ENCODE peak calls at places on chromosomes 5 and 9, in seven cellular contexts. L is spleen; F is stimulated activated CD8-positive, alpha-beta memory T cell treated with anti-CD3 and anti-CD28 coated beads, Interleukin-4, amount 100 ng/mL, for 1 hour; U is mesendoderm; I is NCI-H774; M is GM10248; S is neural progenitor cell. E is an unnamed sample.

GRCh38 chr5:171355302-171355724 is 32.3 kb upstream of the NPM1 start:
- DNase-seq in L (peak; percentile 4), F (no peak), U (no peak), I (no peak), M (peak; percentile 60), S (no peak), E (no peak)

GRCh38 chr9:133792721-133793470 is 54.7 kb upstream of the SARDH start:
- DNase-seq in L (peak; percentile 91), F (no peak), U (peak; percentile 47), I (no peak), M (peak; percentile 89), S (peak; percentile 85), E (peak; percentile 40)

GRCh38 chr9:21657966-21658667 is 144.3 kb upstream of the MTAP start:
- DNase-seq in L (no peak), F (no peak), U (no peak), I (no peak), M (no peak), S (no peak), E (no peak)

GRCh38 chr9:73129941-73130695 is 21.5 kb upstream of the ANXA1 start:
- DNase-seq in L (no peak), F (no peak), U (no peak), I (no peak), M (no peak), S (peak; percentile 74), E (no peak)

GRCh38 chr5:151092750-151093149 is 11.9 kb upstream of the TNIP1 start:
- DNase-seq in L (no peak), F (no peak), U (no peak), I (no peak), M (no peak), S (no peak), E (peak; percentile 88)

GRCh38 chr5:73619606-73620334 is 6.2 kb upstream of the ARHGEF28 start:
- DNase-seq in L (no peak), F (no peak), U (no peak), I (no peak), M (no peak), S (no peak), E (no peak)

GRCh38 chr5:71786337-71787060 is 67.4 kb downstream of the CARTPT start:
- DNase-seq in L (no peak), F (no peak), U (no peak), I (no peak), M (no peak), S (peak; percentile 15), E (no peak)

GRCh38 chr5:88808153-88808552 is 74.8 kb downstream of the MEF2C start:
- DNase-seq in L (no peak), F (no peak), U (no peak), I (no peak), M (no peak), S (no peak), E (no peak)

GRCh38 chr5:78964889-78965288 is 20.2 kb downstream of the ARSB start:
- DNase-seq in L (no peak), F (no peak), U (peak; percentile 74), I (peak; percentile 66), M (peak; percentile 44), S (peak; percentile 55), E (peak; percentile 70)

GRCh38 chr5:94508421-94509148 is 109.8 kb downstream of the KIAA0825 start:
- DNase-seq in L (no peak), F (no peak), U (no peak), I (peak; percentile 10), M (no peak), S (no peak), E (no peak)

GRCh38 chr5:144024085-144024484 is 146.4 kb downstream of the YIPF5 start:
- DNase-seq in L (no peak), F (no peak), U (no peak), I (no peak), M (no peak), S (no peak), E (no peak)

GRCh38 chr9:131854334-131854733 is 114.5 kb upstream of the RAPGEF1 start:
- DNase-seq in L (no peak), F (no peak), U (no peak), I (no peak), M (no peak), S (no peak), E (no peak)

GRCh38 chr5:2946315-2946714 is 194.8 kb upstream of the IRX2 start:
- DNase-seq in L (no peak), F (no peak), U (no peak), I (no peak), M (no peak), S (no peak), E (no peak)

E was measured in bronchial epithelial cell.